ENCODE peak calls at places on chromosomes 7 and 10, in eight cellular contexts. P is HFF-Myc, T is cardiac muscle cell, W is endodermal cell, Y is B cell, F is IMR-90, G is fibroblast of pulmonary artery, M is GM12865. Z is an unnamed sample.

GRCh38 chr7:117164578-117164977 is 158.3 kb downstream of the WNT2 start:
- DNase-seq in P (no peak), T (no peak), W (no peak), Y (no peak), F (peak; percentile 86), G (peak; percentile 61), M (no peak), Z (no peak)

GRCh38 chr10:11457336-11457735 is 154.1 kb downstream of the USP6NL start:
- DNase-seq in P (no peak), T (no peak), W (no peak), Y (no peak), F (no peak), G (no peak), M (no peak), Z (no peak)

GRCh38 chr10:3919676-3920308 is 134.8 kb upstream of the KLF6 start:
- DNase-seq in P (no peak), T (no peak), W (no peak), Y (no peak), F (no peak), G (no peak), M (no peak), Z (no peak)

GRCh38 chr7:64651632-64652165 is 14.2 kb upstream of the ZNF107 start:
- DNase-seq in P (no peak), T (no peak), W (no peak), Y (no peak), F (no peak), G (no peak), M (no peak), Z (no peak)

GRCh38 chr10:67705921-67706320 is 9.9 kb upstream of the CTNNA3 start:
- DNase-seq in P (no peak), T (no peak), W (no peak), Y (no peak), F (no peak), G (no peak), M (no peak), Z (no peak)

GRCh38 chr7:145269418-145270161 is 433.7 kb upstream of the TPK1 start:
- DNase-seq in P (no peak), T (no peak), W (peak; percentile 46), Y (no peak), F (no peak), G (no peak), M (no peak), Z (no peak)

GRCh38 chr10:94613-95012 is 40.6 kb upstream of the ZMYND11 start:
- DNase-seq in P (no peak), T (no peak), W (no peak), Y (no peak), F (no peak), G (no peak), M (no peak), Z (no peak)

GRCh38 chr10:36492590-36493510 is 632.5 kb upstream of the ANKRD30A start:
- DNase-seq in P (no peak), T (peak; percentile 22), W (no peak), Y (no peak), F (peak; percentile 84), G (peak; percentile 41), M (no peak), Z (no peak)

GRCh38 chr7:96591900-96592676 is 117.6 kb downstream of the SEM1 start:
- DNase-seq in P (no peak), T (no peak), W (peak; percentile 54), Y (no peak), F (no peak), G (no peak), M (no peak), Z (no peak)

GRCh38 chr7:135678612-135679575 is 16.6 kb downstream of the STMP1 start:
- DNase-seq in P (no peak), T (peak; percentile 58), W (no peak), Y (no peak), F (peak; percentile 86), G (peak; percentile 70), M (no peak), Z (no peak)

GRCh38 chr10:33412261-33413092 is 78.0 kb upstream of the NRP1 start:
- DNase-seq in P (no peak), T (peak; percentile 91), W (no peak), Y (no peak), F (peak; percentile 92), G (peak; percentile 93), M (no peak), Z (no peak)

GRCh38 chr10:97922378-97922758 is 72.7 kb downstream of the GOLGA7B start:
- DNase-seq in P (no peak), T (no peak), W (no peak), Y (no peak), F (no peak), G (no peak), M (no peak), Z (no peak)

GRCh38 chr10:23314835-23315239 is 29.8 kb downstream of the C10orf67 start:
- DNase-seq in P (peak; percentile 69), T (peak; percentile 91), W (peak; percentile 58), Y (peak; percentile 54), F (peak; percentile 88), G (peak; percentile 90), M (peak; percentile 77), Z (no peak)

GRCh38 chr7:29871787-29872398 is 65.6 kb downstream of the WIPF3 start:
- DNase-seq in P (no peak), T (peak; percentile 92), W (no peak), Y (no peak), F (peak; percentile 41), G (peak; percentile 93), M (no peak), Z (no peak)

GRCh38 chr10:46253076-46254006 is 33.5 kb upstream of the ANTXRL start:
- DNase-seq in P (no peak), T (no peak), W (no peak), Y (no peak), F (no peak), G (no peak), M (no peak), Z (no peak)

GRCh38 chr10:6173203-6173602 is 29.5 kb upstream of the PFKFB3 start:
- DNase-seq in P (no peak), T (no peak), W (peak; percentile 84), Y (no peak), F (no peak), G (no peak), M (peak; percentile 31), Z (peak; percentile 24)
- TF ChIP-seq CTCF in P (peak; percentile 30), T (peak; percentile 27), W (peak; percentile 72), Y (no peak), F (no peak), G (no peak), M (peak; percentile 32), Z (no peak)

DNA sequence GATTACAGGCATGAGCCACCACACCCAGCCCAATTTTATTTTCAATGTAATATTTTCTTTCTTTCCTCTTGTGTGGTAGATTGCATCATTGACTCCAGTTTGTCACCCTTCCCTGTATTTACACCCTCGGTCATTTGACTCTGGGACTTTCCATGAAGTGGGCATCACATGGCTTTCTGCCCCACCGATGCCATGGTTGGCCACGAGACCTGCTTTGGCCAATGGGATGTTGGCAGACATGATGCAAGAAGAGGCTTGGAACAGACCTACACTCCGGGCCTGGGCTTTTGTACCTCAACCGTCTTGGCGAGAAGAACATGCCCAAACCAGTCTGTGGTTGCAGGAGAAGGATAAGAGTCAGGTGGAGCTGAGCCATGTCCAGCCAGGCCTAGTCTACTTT is 38.8 kb upstream of the CACUL1 start:
- DNase-seq in P (no peak), T (no peak), W (no peak), Y (no peak), F (no peak), G (no peak), M (no peak), Z (no peak)
- TF ChIP-seq CTCF in P (no peak), T (no peak), W (no peak), Y (no peak), F (no peak), G (no peak), M (no peak), Z (no peak)

DNA sequence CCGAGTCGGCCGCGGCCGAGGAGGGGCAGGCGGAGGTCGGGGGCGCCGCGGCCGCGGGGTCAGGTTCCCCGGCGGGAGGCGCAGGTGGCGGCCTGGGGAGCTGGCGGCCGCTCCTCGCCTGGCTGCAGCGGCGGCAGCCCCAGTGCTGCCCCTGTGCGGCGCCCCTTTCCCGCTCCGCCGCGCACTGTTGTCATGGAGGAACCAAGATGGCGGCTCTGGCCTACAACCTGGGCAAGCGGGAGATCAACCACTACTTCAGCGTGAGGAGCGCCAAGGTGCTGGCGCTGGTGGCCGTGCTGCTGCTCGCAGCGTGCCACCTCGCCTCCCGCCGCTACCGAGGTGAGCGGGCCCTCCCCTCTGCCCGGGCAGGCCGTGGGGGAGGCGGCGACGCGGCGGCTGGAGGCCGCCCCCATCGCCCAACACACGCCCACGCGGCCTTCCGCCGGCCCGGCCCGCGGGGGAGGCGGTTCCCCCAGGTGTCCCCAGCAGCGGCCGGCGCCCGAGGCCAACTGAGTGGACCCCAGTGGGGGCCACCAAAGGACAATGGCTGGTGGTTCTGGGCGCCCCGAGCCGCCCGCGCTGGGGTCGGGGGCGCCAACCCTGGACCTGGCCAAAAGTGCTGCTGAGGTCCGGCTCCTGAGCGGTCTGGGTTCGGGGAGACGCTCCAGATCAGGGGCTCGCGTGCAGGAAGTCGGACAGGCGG is 421 bp downstream of the CASD1 start:
- DNase-seq in P (no peak), T (peak; percentile 71), W (peak; percentile 90), Y (peak; percentile 79), F (peak; percentile 53), G (peak; percentile 64), M (peak; percentile 86), Z (peak; percentile 64)
- TF ChIP-seq CTCF in P (peak; percentile 8), T (peak; percentile 35), W (peak; percentile 46), Y (peak; percentile 5), F (peak; percentile 39), G (peak; percentile 17), M (no peak), Z (no peak)

GRCh38 chr7:50614721-50615518 is 49.7 kb upstream of the DDC start:
- DNase-seq in P (no peak), T (peak; percentile 7), W (no peak), Y (no peak), F (no peak), G (no peak), M (peak; percentile 21), Z (no peak)
- TF ChIP-seq CTCF in P (peak; percentile 7), T (peak; percentile 20), W (no peak), Y (no peak), F (no peak), G (peak; percentile 27), M (peak; percentile 15), Z (peak; percentile 20)

DNA sequence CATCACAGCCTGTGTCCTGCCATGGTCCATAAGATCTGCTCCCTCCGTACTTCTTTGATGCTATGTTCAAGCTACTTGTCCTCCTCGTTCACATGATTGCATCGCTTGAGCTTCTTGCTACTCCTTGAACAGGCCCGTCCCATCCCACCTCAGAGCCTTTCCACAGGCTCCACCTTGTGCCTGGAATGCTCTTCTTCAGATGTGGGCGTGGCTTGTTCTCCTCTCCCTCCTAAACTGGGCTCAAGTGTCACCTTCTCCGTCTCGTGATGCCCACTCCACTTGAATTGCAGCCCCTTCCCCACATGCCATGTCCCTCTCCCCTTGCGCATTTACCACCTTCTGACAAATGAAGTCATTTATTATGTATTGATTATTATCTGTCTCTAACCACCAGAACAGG is 124.5 kb downstream of the PLPP4 start:
- DNase-seq in P (no peak), T (no peak), W (peak; percentile 79), Y (no peak), F (no peak), G (no peak), M (no peak), Z (no peak)
- TF ChIP-seq CTCF in P (no peak), T (no peak), W (peak; percentile 55), Y (no peak), F (no peak), G (no peak), M (no peak), Z (no peak)